ENCODE peak calls at places on chromosomes 6 and 20, in ten cellular contexts. One of them, this sample, is unnamed.

GRCh38 chr20:63886054-63886419 is 8.9 kb upstream of the DNAJC5 start:
- DNase-seq in small intestine: no peak
- DNase-seq in HS-5: no peak
- DNase-seq in skeletal muscle cell: no peak
- DNase-seq in T-helper 2 cell: no peak
- DNase-seq in cardiac fibroblast: no peak
- DNase-seq in activated CD8-positive, alpha-beta T cell treated with anti-CD3 and anti-CD28 coated beads, Interleukin-2, amount 10 ng/mL, durations not matched to agents 7 days and 5 days: no peak
- DNase-seq in ACHN: no peak
- DNase-seq in right atrium auricular region: no peak
- DNase-seq in stimulated activated CD4-positive, alpha-beta T cell treated with anti-CD3 and anti-CD28 coated beads, Interleukin-1b, Interleukin-23, amount 100 ng/mL, for 24 hours: no peak
- DNase-seq in this sample: no peak

GRCh38 chr20:41734506-41734945 is 116.3 kb upstream of the CHD6 start:
- DNase-seq in small intestine: peak
- DNase-seq in HS-5: no peak
- DNase-seq in skeletal muscle cell: no peak
- DNase-seq in T-helper 2 cell: peak
- DNase-seq in cardiac fibroblast: peak
- DNase-seq in activated CD8-positive, alpha-beta T cell treated with anti-CD3 and anti-CD28 coated beads, Interleukin-2, amount 10 ng/mL, durations not matched to agents 7 days and 5 days: peak
- DNase-seq in ACHN: peak
- DNase-seq in right atrium auricular region: peak
- DNase-seq in stimulated activated CD4-positive, alpha-beta T cell treated with anti-CD3 and anti-CD28 coated beads, Interleukin-1b, Interleukin-23, amount 100 ng/mL, for 24 hours: peak
- DNase-seq in this sample: peak

GRCh38 chr6:3748726-3749389 is 2.7 kb downstream of the PXDC1 start:
- DNase-seq in small intestine: no peak
- DNase-seq in HS-5: no peak
- DNase-seq in skeletal muscle cell: no peak
- DNase-seq in T-helper 2 cell: no peak
- DNase-seq in cardiac fibroblast: no peak
- DNase-seq in activated CD8-positive, alpha-beta T cell treated with anti-CD3 and anti-CD28 coated beads, Interleukin-2, amount 10 ng/mL, durations not matched to agents 7 days and 5 days: no peak
- DNase-seq in ACHN: no peak
- DNase-seq in right atrium auricular region: no peak
- DNase-seq in stimulated activated CD4-positive, alpha-beta T cell treated with anti-CD3 and anti-CD28 coated beads, Interleukin-1b, Interleukin-23, amount 100 ng/mL, for 24 hours: no peak
- DNase-seq in this sample: no peak

GRCh38 chr6:100366419-100366818 is 98.3 kb downstream of the SIM1 start:
- DNase-seq in small intestine: no peak
- DNase-seq in HS-5: peak
- DNase-seq in skeletal muscle cell: peak
- DNase-seq in T-helper 2 cell: no peak
- DNase-seq in cardiac fibroblast: peak
- DNase-seq in activated CD8-positive, alpha-beta T cell treated with anti-CD3 and anti-CD28 coated beads, Interleukin-2, amount 10 ng/mL, durations not matched to agents 7 days and 5 days: no peak
- DNase-seq in ACHN: no peak
- DNase-seq in right atrium auricular region: no peak
- DNase-seq in stimulated activated CD4-positive, alpha-beta T cell treated with anti-CD3 and anti-CD28 coated beads, Interleukin-1b, Interleukin-23, amount 100 ng/mL, for 24 hours: no peak
- DNase-seq in this sample: no peak

GRCh38 chr6:46935687-46936086 is 13.9 kb upstream of the ADGRF5 start:
- DNase-seq in small intestine: no peak
- DNase-seq in HS-5: no peak
- DNase-seq in skeletal muscle cell: no peak
- DNase-seq in T-helper 2 cell: no peak
- DNase-seq in cardiac fibroblast: no peak
- DNase-seq in activated CD8-positive, alpha-beta T cell treated with anti-CD3 and anti-CD28 coated beads, Interleukin-2, amount 10 ng/mL, durations not matched to agents 7 days and 5 days: no peak
- DNase-seq in ACHN: no peak
- DNase-seq in right atrium auricular region: no peak
- DNase-seq in stimulated activated CD4-positive, alpha-beta T cell treated with anti-CD3 and anti-CD28 coated beads, Interleukin-1b, Interleukin-23, amount 100 ng/mL, for 24 hours: no peak
- DNase-seq in this sample: no peak

GRCh38 chr6:41257369-41258195 is 28.9 kb downstream of the TREM1 start:
- DNase-seq in small intestine: peak
- DNase-seq in HS-5: no peak
- DNase-seq in skeletal muscle cell: peak
- DNase-seq in T-helper 2 cell: no peak
- DNase-seq in cardiac fibroblast: peak
- DNase-seq in activated CD8-positive, alpha-beta T cell treated with anti-CD3 and anti-CD28 coated beads, Interleukin-2, amount 10 ng/mL, durations not matched to agents 7 days and 5 days: no peak
- DNase-seq in ACHN: no peak
- DNase-seq in right atrium auricular region: no peak
- DNase-seq in stimulated activated CD4-positive, alpha-beta T cell treated with anti-CD3 and anti-CD28 coated beads, Interleukin-1b, Interleukin-23, amount 100 ng/mL, for 24 hours: no peak
- DNase-seq in this sample: peak

GRCh38 chr20:1323256-1323655 is 5.7 kb downstream of the SDCBP2 start:
- DNase-seq in small intestine: no peak
- DNase-seq in HS-5: no peak
- DNase-seq in skeletal muscle cell: no peak
- DNase-seq in T-helper 2 cell: no peak
- DNase-seq in cardiac fibroblast: peak
- DNase-seq in activated CD8-positive, alpha-beta T cell treated with anti-CD3 and anti-CD28 coated beads, Interleukin-2, amount 10 ng/mL, durations not matched to agents 7 days and 5 days: no peak
- DNase-seq in ACHN: no peak
- DNase-seq in right atrium auricular region: no peak
- DNase-seq in stimulated activated CD4-positive, alpha-beta T cell treated with anti-CD3 and anti-CD28 coated beads, Interleukin-1b, Interleukin-23, amount 100 ng/mL, for 24 hours: no peak
- DNase-seq in this sample: no peak

GRCh38 chr6:150068173-150068785 is 642 bp downstream of the ULBP3 start:
- DNase-seq in small intestine: peak
- DNase-seq in HS-5: no peak
- DNase-seq in skeletal muscle cell: no peak
- DNase-seq in T-helper 2 cell: no peak
- DNase-seq in cardiac fibroblast: no peak
- DNase-seq in activated CD8-positive, alpha-beta T cell treated with anti-CD3 and anti-CD28 coated beads, Interleukin-2, amount 10 ng/mL, durations not matched to agents 7 days and 5 days: no peak
- DNase-seq in ACHN: no peak
- DNase-seq in right atrium auricular region: no peak
- DNase-seq in stimulated activated CD4-positive, alpha-beta T cell treated with anti-CD3 and anti-CD28 coated beads, Interleukin-1b, Interleukin-23, amount 100 ng/mL, for 24 hours: no peak
- DNase-seq in this sample: peak

GRCh38 chr20:7231303-7231702 is 463.8 kb downstream of the BMP2 start:
- DNase-seq in small intestine: no peak
- DNase-seq in HS-5: no peak
- DNase-seq in skeletal muscle cell: no peak
- DNase-seq in T-helper 2 cell: no peak
- DNase-seq in cardiac fibroblast: no peak
- DNase-seq in activated CD8-positive, alpha-beta T cell treated with anti-CD3 and anti-CD28 coated beads, Interleukin-2, amount 10 ng/mL, durations not matched to agents 7 days and 5 days: no peak
- DNase-seq in ACHN: no peak
- DNase-seq in right atrium auricular region: no peak
- DNase-seq in stimulated activated CD4-positive, alpha-beta T cell treated with anti-CD3 and anti-CD28 coated beads, Interleukin-1b, Interleukin-23, amount 100 ng/mL, for 24 hours: no peak
- DNase-seq in this sample: no peak

GRCh38 chr20:40010483-40010882 is 678.6 kb downstream of the MAFB start:
- DNase-seq in small intestine: no peak
- DNase-seq in HS-5: peak
- DNase-seq in skeletal muscle cell: no peak
- DNase-seq in T-helper 2 cell: no peak
- DNase-seq in cardiac fibroblast: no peak
- DNase-seq in activated CD8-positive, alpha-beta T cell treated with anti-CD3 and anti-CD28 coated beads, Interleukin-2, amount 10 ng/mL, durations not matched to agents 7 days and 5 days: no peak
- DNase-seq in ACHN: no peak
- DNase-seq in right atrium auricular region: no peak
- DNase-seq in stimulated activated CD4-positive, alpha-beta T cell treated with anti-CD3 and anti-CD28 coated beads, Interleukin-1b, Interleukin-23, amount 100 ng/mL, for 24 hours: no peak
- DNase-seq in this sample: no peak

GRCh38 chr20:18533978-18534644 is 26.4 kb downstream of the SEC23B start:
- DNase-seq in small intestine: no peak
- DNase-seq in HS-5: no peak
- DNase-seq in skeletal muscle cell: no peak
- DNase-seq in T-helper 2 cell: no peak
- DNase-seq in cardiac fibroblast: no peak
- DNase-seq in activated CD8-positive, alpha-beta T cell treated with anti-CD3 and anti-CD28 coated beads, Interleukin-2, amount 10 ng/mL, durations not matched to agents 7 days and 5 days: no peak
- DNase-seq in ACHN: no peak
- DNase-seq in right atrium auricular region: no peak
- DNase-seq in stimulated activated CD4-positive, alpha-beta T cell treated with anti-CD3 and anti-CD28 coated beads, Interleukin-1b, Interleukin-23, amount 100 ng/mL, for 24 hours: no peak
- DNase-seq in this sample: no peak

GRCh38 chr6:3455121-3455489 is 1.7 kb downstream of the SLC22A23 start:
- DNase-seq in small intestine: peak
- DNase-seq in HS-5: no peak
- DNase-seq in skeletal muscle cell: no peak
- DNase-seq in T-helper 2 cell: peak
- DNase-seq in cardiac fibroblast: peak
- DNase-seq in activated CD8-positive, alpha-beta T cell treated with anti-CD3 and anti-CD28 coated beads, Interleukin-2, amount 10 ng/mL, durations not matched to agents 7 days and 5 days: no peak
- DNase-seq in ACHN: no peak
- DNase-seq in right atrium auricular region: no peak
- DNase-seq in stimulated activated CD4-positive, alpha-beta T cell treated with anti-CD3 and anti-CD28 coated beads, Interleukin-1b, Interleukin-23, amount 100 ng/mL, for 24 hours: no peak
- DNase-seq in this sample: peak

GRCh38 chr6:159577564-159577963 is 115.5 kb downstream of the SOD2 start:
- DNase-seq in small intestine: no peak
- DNase-seq in HS-5: no peak
- DNase-seq in skeletal muscle cell: no peak
- DNase-seq in T-helper 2 cell: no peak
- DNase-seq in cardiac fibroblast: no peak
- DNase-seq in activated CD8-positive, alpha-beta T cell treated with anti-CD3 and anti-CD28 coated beads, Interleukin-2, amount 10 ng/mL, durations not matched to agents 7 days and 5 days: no peak
- DNase-seq in ACHN: peak
- DNase-seq in right atrium auricular region: no peak
- DNase-seq in stimulated activated CD4-positive, alpha-beta T cell treated with anti-CD3 and anti-CD28 coated beads, Interleukin-1b, Interleukin-23, amount 100 ng/mL, for 24 hours: no peak
- DNase-seq in this sample: no peak

GRCh38 chr6:41425511-41425910 is 90.1 kb downstream of the NCR2 start:
- DNase-seq in small intestine: no peak
- DNase-seq in HS-5: no peak
- DNase-seq in skeletal muscle cell: no peak
- DNase-seq in T-helper 2 cell: no peak
- DNase-seq in cardiac fibroblast: no peak
- DNase-seq in activated CD8-positive, alpha-beta T cell treated with anti-CD3 and anti-CD28 coated beads, Interleukin-2, amount 10 ng/mL, durations not matched to agents 7 days and 5 days: no peak
- DNase-seq in ACHN: no peak
- DNase-seq in right atrium auricular region: no peak
- DNase-seq in stimulated activated CD4-positive, alpha-beta T cell treated with anti-CD3 and anti-CD28 coated beads, Interleukin-1b, Interleukin-23, amount 100 ng/mL, for 24 hours: no peak
- DNase-seq in this sample: no peak

GRCh38 chr20:22088882-22089281 is 383.4 kb downstream of the PAX1 start:
- DNase-seq in small intestine: no peak
- DNase-seq in HS-5: no peak
- DNase-seq in skeletal muscle cell: no peak
- DNase-seq in T-helper 2 cell: no peak
- DNase-seq in cardiac fibroblast: no peak
- DNase-seq in activated CD8-positive, alpha-beta T cell treated with anti-CD3 and anti-CD28 coated beads, Interleukin-2, amount 10 ng/mL, durations not matched to agents 7 days and 5 days: no peak
- DNase-seq in ACHN: no peak
- DNase-seq in right atrium auricular region: no peak
- DNase-seq in stimulated activated CD4-positive, alpha-beta T cell treated with anti-CD3 and anti-CD28 coated beads, Interleukin-1b, Interleukin-23, amount 100 ng/mL, for 24 hours: no peak
- DNase-seq in this sample: no peak

GRCh38 chr6:69105288-69105687 is 470.2 kb downstream of the ADGRB3 start:
- DNase-seq in small intestine: no peak
- DNase-seq in HS-5: no peak
- DNase-seq in skeletal muscle cell: no peak
- DNase-seq in T-helper 2 cell: no peak
- DNase-seq in cardiac fibroblast: peak
- DNase-seq in activated CD8-positive, alpha-beta T cell treated with anti-CD3 and anti-CD28 coated beads, Interleukin-2, amount 10 ng/mL, durations not matched to agents 7 days and 5 days: no peak
- DNase-seq in ACHN: peak
- DNase-seq in right atrium auricular region: no peak
- DNase-seq in stimulated activated CD4-positive, alpha-beta T cell treated with anti-CD3 and anti-CD28 coated beads, Interleukin-1b, Interleukin-23, amount 100 ng/mL, for 24 hours: no peak
- DNase-seq in this sample: no peak

GRCh38 chr6:72966628-72967280 is 258.5 kb downstream of the KHDC1L start:
- DNase-seq in small intestine: no peak
- DNase-seq in HS-5: peak
- DNase-seq in skeletal muscle cell: no peak
- DNase-seq in T-helper 2 cell: no peak
- DNase-seq in cardiac fibroblast: peak
- DNase-seq in activated CD8-positive, alpha-beta T cell treated with anti-CD3 and anti-CD28 coated beads, Interleukin-2, amount 10 ng/mL, durations not matched to agents 7 days and 5 days: no peak
- DNase-seq in ACHN: no peak
- DNase-seq in right atrium auricular region: no peak
- DNase-seq in stimulated activated CD4-positive, alpha-beta T cell treated with anti-CD3 and anti-CD28 coated beads, Interleukin-1b, Interleukin-23, amount 100 ng/mL, for 24 hours: no peak
- DNase-seq in this sample: no peak

GRCh38 chr6:21842875-21843274 is 249.3 kb downstream of the SOX4 start:
- DNase-seq in small intestine: no peak
- DNase-seq in HS-5: no peak
- DNase-seq in skeletal muscle cell: no peak
- DNase-seq in T-helper 2 cell: no peak
- DNase-seq in cardiac fibroblast: no peak
- DNase-seq in activated CD8-positive, alpha-beta T cell treated with anti-CD3 and anti-CD28 coated beads, Interleukin-2, amount 10 ng/mL, durations not matched to agents 7 days and 5 days: no peak
- DNase-seq in ACHN: no peak
- DNase-seq in right atrium auricular region: no peak
- DNase-seq in stimulated activated CD4-positive, alpha-beta T cell treated with anti-CD3 and anti-CD28 coated beads, Interleukin-1b, Interleukin-23, amount 100 ng/mL, for 24 hours: no peak
- DNase-seq in this sample: peak

GRCh38 chr20:60138263-60139127 is 180.3 kb downstream of the CDH26 start:
- DNase-seq in small intestine: no peak
- DNase-seq in HS-5: no peak
- DNase-seq in skeletal muscle cell: no peak
- DNase-seq in T-helper 2 cell: peak
- DNase-seq in cardiac fibroblast: peak
- DNase-seq in activated CD8-positive, alpha-beta T cell treated with anti-CD3 and anti-CD28 coated beads, Interleukin-2, amount 10 ng/mL, durations not matched to agents 7 days and 5 days: peak
- DNase-seq in ACHN: peak
- DNase-seq in right atrium auricular region: no peak
- DNase-seq in stimulated activated CD4-positive, alpha-beta T cell treated with anti-CD3 and anti-CD28 coated beads, Interleukin-1b, Interleukin-23, amount 100 ng/mL, for 24 hours: no peak
- DNase-seq in this sample: peak

GRCh38 chr6:166627875-166628849 is 1.1 kb upstream of the RPS6KA2 start:
- DNase-seq in small intestine: peak
- DNase-seq in HS-5: no peak
- DNase-seq in skeletal muscle cell: no peak
- DNase-seq in T-helper 2 cell: peak
- DNase-seq in cardiac fibroblast: peak
- DNase-seq in activated CD8-positive, alpha-beta T cell treated with anti-CD3 and anti-CD28 coated beads, Interleukin-2, amount 10 ng/mL, durations not matched to agents 7 days and 5 days: peak
- DNase-seq in ACHN: peak
- DNase-seq in right atrium auricular region: peak
- DNase-seq in stimulated activated CD4-positive, alpha-beta T cell treated with anti-CD3 and anti-CD28 coated beads, Interleukin-1b, Interleukin-23, amount 100 ng/mL, for 24 hours: peak
- DNase-seq in this sample: peak

GRCh38 chr6:111161650-111162049 is 74.3 kb downstream of the SLC16A10 start:
- DNase-seq in small intestine: no peak
- DNase-seq in HS-5: no peak
- DNase-seq in skeletal muscle cell: no peak
- DNase-seq in T-helper 2 cell: no peak
- DNase-seq in cardiac fibroblast: no peak
- DNase-seq in activated CD8-positive, alpha-beta T cell treated with anti-CD3 and anti-CD28 coated beads, Interleukin-2, amount 10 ng/mL, durations not matched to agents 7 days and 5 days: no peak
- DNase-seq in ACHN: no peak
- DNase-seq in right atrium auricular region: no peak
- DNase-seq in stimulated activated CD4-positive, alpha-beta T cell treated with anti-CD3 and anti-CD28 coated beads, Interleukin-1b, Interleukin-23, amount 100 ng/mL, for 24 hours: no peak
- DNase-seq in this sample: no peak

GRCh38 chr6:31265926-31266325 is 6.0 kb downstream of the HLA-C start:
- DNase-seq in small intestine: no peak
- DNase-seq in HS-5: no peak
- DNase-seq in skeletal muscle cell: no peak
- DNase-seq in T-helper 2 cell: no peak
- DNase-seq in cardiac fibroblast: no peak
- DNase-seq in activated CD8-positive, alpha-beta T cell treated with anti-CD3 and anti-CD28 coated beads, Interleukin-2, amount 10 ng/mL, durations not matched to agents 7 days and 5 days: no peak
- DNase-seq in ACHN: no peak
- DNase-seq in right atrium auricular region: no peak
- DNase-seq in stimulated activated CD4-positive, alpha-beta T cell treated with anti-CD3 and anti-CD28 coated beads, Interleukin-1b, Interleukin-23, amount 100 ng/mL, for 24 hours: no peak
- DNase-seq in this sample: no peak

GRCh38 chr20:45835230-45836224 is 1.9 kb downstream of the SNX21 start:
- DNase-seq in small intestine: no peak
- DNase-seq in HS-5: peak
- DNase-seq in skeletal muscle cell: no peak
- DNase-seq in T-helper 2 cell: peak
- DNase-seq in cardiac fibroblast: peak
- DNase-seq in activated CD8-positive, alpha-beta T cell treated with anti-CD3 and anti-CD28 coated beads, Interleukin-2, amount 10 ng/mL, durations not matched to agents 7 days and 5 days: no peak
- DNase-seq in ACHN: no peak
- DNase-seq in right atrium auricular region: peak
- DNase-seq in stimulated activated CD4-positive, alpha-beta T cell treated with anti-CD3 and anti-CD28 coated beads, Interleukin-1b, Interleukin-23, amount 100 ng/mL, for 24 hours: no peak
- DNase-seq in this sample: no peak

GRCh38 chr6:40956871-40957270 is 82.2 kb downstream of the UNC5CL start:
- DNase-seq in small intestine: no peak
- DNase-seq in HS-5: no peak
- DNase-seq in skeletal muscle cell: no peak
- DNase-seq in T-helper 2 cell: no peak
- DNase-seq in cardiac fibroblast: no peak
- DNase-seq in activated CD8-positive, alpha-beta T cell treated with anti-CD3 and anti-CD28 coated beads, Interleukin-2, amount 10 ng/mL, durations not matched to agents 7 days and 5 days: no peak
- DNase-seq in ACHN: peak
- DNase-seq in right atrium auricular region: no peak
- DNase-seq in stimulated activated CD4-positive, alpha-beta T cell treated with anti-CD3 and anti-CD28 coated beads, Interleukin-1b, Interleukin-23, amount 100 ng/mL, for 24 hours: no peak
- DNase-seq in this sample: no peak

GRCh38 chr6:100228437-100229424 is 234.7 kb upstream of the MCHR2 start:
- DNase-seq in small intestine: peak
- DNase-seq in HS-5: peak
- DNase-seq in skeletal muscle cell: peak
- DNase-seq in T-helper 2 cell: peak
- DNase-seq in cardiac fibroblast: peak
- DNase-seq in activated CD8-positive, alpha-beta T cell treated with anti-CD3 and anti-CD28 coated beads, Interleukin-2, amount 10 ng/mL, durations not matched to agents 7 days and 5 days: peak
- DNase-seq in ACHN: no peak
- DNase-seq in right atrium auricular region: peak
- DNase-seq in stimulated activated CD4-positive, alpha-beta T cell treated with anti-CD3 and anti-CD28 coated beads, Interleukin-1b, Interleukin-23, amount 100 ng/mL, for 24 hours: peak
- DNase-seq in this sample: peak

GRCh38 chr6:168060521-168060931 is 18.5 kb downstream of the FRMD1 start:
- DNase-seq in small intestine: peak
- DNase-seq in HS-5: no peak
- DNase-seq in skeletal muscle cell: peak
- DNase-seq in T-helper 2 cell: no peak
- DNase-seq in cardiac fibroblast: peak
- DNase-seq in activated CD8-positive, alpha-beta T cell treated with anti-CD3 and anti-CD28 coated beads, Interleukin-2, amount 10 ng/mL, durations not matched to agents 7 days and 5 days: no peak
- DNase-seq in ACHN: peak
- DNase-seq in right atrium auricular region: peak
- DNase-seq in stimulated activated CD4-positive, alpha-beta T cell treated with anti-CD3 and anti-CD28 coated beads, Interleukin-1b, Interleukin-23, amount 100 ng/mL, for 24 hours: no peak
- DNase-seq in this sample: peak

GRCh38 chr6:135667694-135668455 is 170.3 kb upstream of the AHI1 start:
- DNase-seq in small intestine: no peak
- DNase-seq in HS-5: no peak
- DNase-seq in skeletal muscle cell: no peak
- DNase-seq in T-helper 2 cell: no peak
- DNase-seq in cardiac fibroblast: peak
- DNase-seq in activated CD8-positive, alpha-beta T cell treated with anti-CD3 and anti-CD28 coated beads, Interleukin-2, amount 10 ng/mL, durations not matched to agents 7 days and 5 days: no peak
- DNase-seq in ACHN: no peak
- DNase-seq in right atrium auricular region: no peak
- DNase-seq in stimulated activated CD4-positive, alpha-beta T cell treated with anti-CD3 and anti-CD28 coated beads, Interleukin-1b, Interleukin-23, amount 100 ng/mL, for 24 hours: no peak
- DNase-seq in this sample: no peak

GRCh38 chr6:112691289-112691688 is 344.2 kb downstream of the RFPL4B start:
- DNase-seq in small intestine: no peak
- DNase-seq in HS-5: peak
- DNase-seq in skeletal muscle cell: peak
- DNase-seq in T-helper 2 cell: no peak
- DNase-seq in cardiac fibroblast: peak
- DNase-seq in activated CD8-positive, alpha-beta T cell treated with anti-CD3 and anti-CD28 coated beads, Interleukin-2, amount 10 ng/mL, durations not matched to agents 7 days and 5 days: no peak
- DNase-seq in ACHN: peak
- DNase-seq in right atrium auricular region: no peak
- DNase-seq in stimulated activated CD4-positive, alpha-beta T cell treated with anti-CD3 and anti-CD28 coated beads, Interleukin-1b, Interleukin-23, amount 100 ng/mL, for 24 hours: no peak
- DNase-seq in this sample: no peak